ENCODE peak calls at places on chromosomes 3 and 15, in ten cellular contexts. One of them, this sample, is unnamed.
A peak's percentile ranks its signal among the peaks of the same experiment; 100 is the strongest.

GRCh38 chr3:44323341-44323955 is 15.1 kb upstream of the TCAIM start:
- DNase-seq in EL: peak; percentile 64
- DNase-seq in foreskin keratinocyte: no peak
- DNase-seq in CD8-positive, alpha-beta T cell: peak; percentile 57
- DNase-seq in LoVo: peak; percentile 61
- DNase-seq in T-helper 9 cell: peak; percentile 41
- DNase-seq in stimulated activated CD4-positive, alpha-beta T cell treated with anti-CD3 and anti-CD28 coated beads, Interleukin-12 subunit alpha, Interleukin-12 subunit beta, amount 100 ng/mL, for 4 hours: peak; percentile 44
- DNase-seq in WERI-Rb-1: peak; percentile 67
- DNase-seq in lower leg skin: peak; percentile 90
- DNase-seq in nephron progenitor cell: peak; percentile 63
- DNase-seq in this sample: peak; percentile 58

GRCh38 chr3:55541456-55541855 is 54.4 kb upstream of the WNT5A start:
- DNase-seq in EL: no peak
- DNase-seq in foreskin keratinocyte: no peak
- DNase-seq in CD8-positive, alpha-beta T cell: no peak
- DNase-seq in LoVo: no peak
- DNase-seq in T-helper 9 cell: no peak
- DNase-seq in stimulated activated CD4-positive, alpha-beta T cell treated with anti-CD3 and anti-CD28 coated beads, Interleukin-12 subunit alpha, Interleukin-12 subunit beta, amount 100 ng/mL, for 4 hours: no peak
- DNase-seq in WERI-Rb-1: no peak
- DNase-seq in lower leg skin: no peak
- DNase-seq in nephron progenitor cell: no peak
- DNase-seq in this sample: no peak

GRCh38 chr3:21531909-21532308 is 219.1 kb downstream of the ZNF385D start:
- DNase-seq in EL: no peak
- DNase-seq in foreskin keratinocyte: no peak
- DNase-seq in CD8-positive, alpha-beta T cell: no peak
- DNase-seq in LoVo: no peak
- DNase-seq in T-helper 9 cell: no peak
- DNase-seq in stimulated activated CD4-positive, alpha-beta T cell treated with anti-CD3 and anti-CD28 coated beads, Interleukin-12 subunit alpha, Interleukin-12 subunit beta, amount 100 ng/mL, for 4 hours: no peak
- DNase-seq in WERI-Rb-1: no peak
- DNase-seq in lower leg skin: no peak
- DNase-seq in nephron progenitor cell: no peak
- DNase-seq in this sample: no peak

GRCh38 chr15:87547470-87548181 is 708.9 kb downstream of the NTRK3 start:
- DNase-seq in EL: peak; percentile 45
- DNase-seq in foreskin keratinocyte: no peak
- DNase-seq in CD8-positive, alpha-beta T cell: no peak
- DNase-seq in LoVo: no peak
- DNase-seq in T-helper 9 cell: no peak
- DNase-seq in stimulated activated CD4-positive, alpha-beta T cell treated with anti-CD3 and anti-CD28 coated beads, Interleukin-12 subunit alpha, Interleukin-12 subunit beta, amount 100 ng/mL, for 4 hours: no peak
- DNase-seq in WERI-Rb-1: no peak
- DNase-seq in lower leg skin: no peak
- DNase-seq in nephron progenitor cell: no peak
- DNase-seq in this sample: no peak

GRCh38 chr3:2950159-2950558 is 160.0 kb downstream of the IL5RA start:
- DNase-seq in EL: no peak
- DNase-seq in foreskin keratinocyte: no peak
- DNase-seq in CD8-positive, alpha-beta T cell: no peak
- DNase-seq in LoVo: no peak
- DNase-seq in T-helper 9 cell: no peak
- DNase-seq in stimulated activated CD4-positive, alpha-beta T cell treated with anti-CD3 and anti-CD28 coated beads, Interleukin-12 subunit alpha, Interleukin-12 subunit beta, amount 100 ng/mL, for 4 hours: no peak
- DNase-seq in WERI-Rb-1: no peak
- DNase-seq in lower leg skin: no peak
- DNase-seq in nephron progenitor cell: no peak
- DNase-seq in this sample: no peak

GRCh38 chr15:47988564-47988963 is 132.2 kb upstream of the SLC24A5 start:
- DNase-seq in EL: no peak
- DNase-seq in foreskin keratinocyte: no peak
- DNase-seq in CD8-positive, alpha-beta T cell: no peak
- DNase-seq in LoVo: no peak
- DNase-seq in T-helper 9 cell: no peak
- DNase-seq in stimulated activated CD4-positive, alpha-beta T cell treated with anti-CD3 and anti-CD28 coated beads, Interleukin-12 subunit alpha, Interleukin-12 subunit beta, amount 100 ng/mL, for 4 hours: no peak
- DNase-seq in WERI-Rb-1: peak; percentile 17
- DNase-seq in lower leg skin: no peak
- DNase-seq in nephron progenitor cell: no peak
- DNase-seq in this sample: no peak

GRCh38 chr3:174937488-174937887 is 78.4 kb downstream of the NAALADL2 start:
- DNase-seq in EL: peak; percentile 67
- DNase-seq in foreskin keratinocyte: no peak
- DNase-seq in CD8-positive, alpha-beta T cell: no peak
- DNase-seq in LoVo: no peak
- DNase-seq in T-helper 9 cell: no peak
- DNase-seq in stimulated activated CD4-positive, alpha-beta T cell treated with anti-CD3 and anti-CD28 coated beads, Interleukin-12 subunit alpha, Interleukin-12 subunit beta, amount 100 ng/mL, for 4 hours: no peak
- DNase-seq in WERI-Rb-1: no peak
- DNase-seq in lower leg skin: no peak
- DNase-seq in nephron progenitor cell: no peak
- DNase-seq in this sample: peak; percentile 88

GRCh38 chr3:123083446-123084124 is 16.8 kb downstream of the PDIA5 start:
- DNase-seq in EL: no peak
- DNase-seq in foreskin keratinocyte: no peak
- DNase-seq in CD8-positive, alpha-beta T cell: no peak
- DNase-seq in LoVo: no peak
- DNase-seq in T-helper 9 cell: no peak
- DNase-seq in stimulated activated CD4-positive, alpha-beta T cell treated with anti-CD3 and anti-CD28 coated beads, Interleukin-12 subunit alpha, Interleukin-12 subunit beta, amount 100 ng/mL, for 4 hours: no peak
- DNase-seq in WERI-Rb-1: no peak
- DNase-seq in lower leg skin: peak; percentile 83
- DNase-seq in nephron progenitor cell: no peak
- DNase-seq in this sample: no peak

GRCh38 chr3:48558446-48559134 is 2.0 kb upstream of the PFKFB4 start:
- DNase-seq in EL: no peak
- DNase-seq in foreskin keratinocyte: no peak
- DNase-seq in CD8-positive, alpha-beta T cell: no peak
- DNase-seq in LoVo: no peak
- DNase-seq in T-helper 9 cell: no peak
- DNase-seq in stimulated activated CD4-positive, alpha-beta T cell treated with anti-CD3 and anti-CD28 coated beads, Interleukin-12 subunit alpha, Interleukin-12 subunit beta, amount 100 ng/mL, for 4 hours: no peak
- DNase-seq in WERI-Rb-1: no peak
- DNase-seq in lower leg skin: peak; percentile 90
- DNase-seq in nephron progenitor cell: no peak
- DNase-seq in this sample: no peak

GRCh38 chr3:12901631-12902045 is 60.3 kb upstream of the RPL32 start:
- DNase-seq in EL: no peak
- DNase-seq in foreskin keratinocyte: no peak
- DNase-seq in CD8-positive, alpha-beta T cell: no peak
- DNase-seq in LoVo: no peak
- DNase-seq in T-helper 9 cell: no peak
- DNase-seq in stimulated activated CD4-positive, alpha-beta T cell treated with anti-CD3 and anti-CD28 coated beads, Interleukin-12 subunit alpha, Interleukin-12 subunit beta, amount 100 ng/mL, for 4 hours: no peak
- DNase-seq in WERI-Rb-1: no peak
- DNase-seq in lower leg skin: no peak
- DNase-seq in nephron progenitor cell: no peak
- DNase-seq in this sample: no peak

GRCh38 chr3:43649365-43649968 is 27.7 kb upstream of the ANO10 start:
- DNase-seq in EL: no peak
- DNase-seq in foreskin keratinocyte: no peak
- DNase-seq in CD8-positive, alpha-beta T cell: no peak
- DNase-seq in LoVo: no peak
- DNase-seq in T-helper 9 cell: no peak
- DNase-seq in stimulated activated CD4-positive, alpha-beta T cell treated with anti-CD3 and anti-CD28 coated beads, Interleukin-12 subunit alpha, Interleukin-12 subunit beta, amount 100 ng/mL, for 4 hours: no peak
- DNase-seq in WERI-Rb-1: peak; percentile 61
- DNase-seq in lower leg skin: no peak
- DNase-seq in nephron progenitor cell: peak; percentile 12
- DNase-seq in this sample: no peak

GRCh38 chr15:41969851-41970431 is 2.4 kb downstream of the EHD4 start:
- DNase-seq in EL: peak; percentile 50
- DNase-seq in foreskin keratinocyte: no peak
- DNase-seq in CD8-positive, alpha-beta T cell: peak; percentile 54
- DNase-seq in LoVo: no peak
- DNase-seq in T-helper 9 cell: peak; percentile 27
- DNase-seq in stimulated activated CD4-positive, alpha-beta T cell treated with anti-CD3 and anti-CD28 coated beads, Interleukin-12 subunit alpha, Interleukin-12 subunit beta, amount 100 ng/mL, for 4 hours: no peak
- DNase-seq in WERI-Rb-1: no peak
- DNase-seq in lower leg skin: peak; percentile 76
- DNase-seq in nephron progenitor cell: no peak
- DNase-seq in this sample: peak; percentile 20

GRCh38 chr3:44729384-44729910 is at the start of gene ZNF501:
- DNase-seq in EL: peak; percentile 87
- DNase-seq in foreskin keratinocyte: peak; percentile 75
- DNase-seq in CD8-positive, alpha-beta T cell: peak; percentile 91
- DNase-seq in LoVo: peak; percentile 90
- DNase-seq in T-helper 9 cell: peak; percentile 68
- DNase-seq in stimulated activated CD4-positive, alpha-beta T cell treated with anti-CD3 and anti-CD28 coated beads, Interleukin-12 subunit alpha, Interleukin-12 subunit beta, amount 100 ng/mL, for 4 hours: peak; percentile 82
- DNase-seq in WERI-Rb-1: peak; percentile 95
- DNase-seq in lower leg skin: peak; percentile 98
- DNase-seq in nephron progenitor cell: peak; percentile 74
- DNase-seq in this sample: peak; percentile 69

GRCh38 chr15:45795487-45796069 is 160.7 kb downstream of the SQOR start:
- DNase-seq in EL: peak; percentile 20
- DNase-seq in foreskin keratinocyte: no peak
- DNase-seq in CD8-positive, alpha-beta T cell: no peak
- DNase-seq in LoVo: peak; percentile 39
- DNase-seq in T-helper 9 cell: no peak
- DNase-seq in stimulated activated CD4-positive, alpha-beta T cell treated with anti-CD3 and anti-CD28 coated beads, Interleukin-12 subunit alpha, Interleukin-12 subunit beta, amount 100 ng/mL, for 4 hours: no peak
- DNase-seq in WERI-Rb-1: peak; percentile 62
- DNase-seq in lower leg skin: no peak
- DNase-seq in nephron progenitor cell: peak; percentile 35
- DNase-seq in this sample: peak; percentile 37

GRCh38 chr3:103904991-103905390 is 1461.7 kb upstream of the ALCAM start:
- DNase-seq in EL: no peak
- DNase-seq in foreskin keratinocyte: no peak
- DNase-seq in CD8-positive, alpha-beta T cell: no peak
- DNase-seq in LoVo: no peak
- DNase-seq in T-helper 9 cell: no peak
- DNase-seq in stimulated activated CD4-positive, alpha-beta T cell treated with anti-CD3 and anti-CD28 coated beads, Interleukin-12 subunit alpha, Interleukin-12 subunit beta, amount 100 ng/mL, for 4 hours: no peak
- DNase-seq in WERI-Rb-1: no peak
- DNase-seq in lower leg skin: no peak
- DNase-seq in nephron progenitor cell: no peak
- DNase-seq in this sample: no peak

GRCh38 chr3:186931487-186932280 is 1.4 kb downstream of the ST6GAL1 start:
- DNase-seq in EL: peak; percentile 65
- DNase-seq in foreskin keratinocyte: no peak
- DNase-seq in CD8-positive, alpha-beta T cell: peak; percentile 85
- DNase-seq in LoVo: no peak
- DNase-seq in T-helper 9 cell: peak; percentile 63
- DNase-seq in stimulated activated CD4-positive, alpha-beta T cell treated with anti-CD3 and anti-CD28 coated beads, Interleukin-12 subunit alpha, Interleukin-12 subunit beta, amount 100 ng/mL, for 4 hours: peak; percentile 61
- DNase-seq in WERI-Rb-1: no peak
- DNase-seq in lower leg skin: peak; percentile 88
- DNase-seq in nephron progenitor cell: peak; percentile 43
- DNase-seq in this sample: peak; percentile 31

GRCh38 chr15:85606721-85607120 is 188.0 kb downstream of the KLHL25 start:
- DNase-seq in EL: no peak
- DNase-seq in foreskin keratinocyte: no peak
- DNase-seq in CD8-positive, alpha-beta T cell: no peak
- DNase-seq in LoVo: no peak
- DNase-seq in T-helper 9 cell: no peak
- DNase-seq in stimulated activated CD4-positive, alpha-beta T cell treated with anti-CD3 and anti-CD28 coated beads, Interleukin-12 subunit alpha, Interleukin-12 subunit beta, amount 100 ng/mL, for 4 hours: no peak
- DNase-seq in WERI-Rb-1: no peak
- DNase-seq in lower leg skin: no peak
- DNase-seq in nephron progenitor cell: no peak
- DNase-seq in this sample: no peak

This sample was measured in HFFc6.